ENCODE peak calls at places on chromosomes 4 and X, in eight cellular contexts. Q, I, E, L, B, H, J and P are unnamed samples.

GRCh38 chr4:188372051-188372450 is 232.8 kb downstream of the TRIML1 start:
- DNase-seq in Q (no peak), I (peak), E (peak), L (no peak), B (peak), H (no peak), J (no peak), P (no peak)

GRCh38 chrX:267771-268261 is 13.4 kb upstream of the PLCXD1 start:
- DNase-seq in Q (peak), I (no peak), E (no peak), L (peak), B (no peak), H (no peak), J (no peak), P (peak)

GRCh38 chrX:6226053-6226645 is 2.5 kb downstream of the NLGN4X start:
- DNase-seq in Q (peak), I (no peak), E (no peak), L (peak), B (no peak), H (no peak), J (peak), P (peak)

GRCh38 chr4:3371581-3372001 is 70.2 kb upstream of the HGFAC start:
- DNase-seq in Q (peak), I (no peak), E (no peak), L (peak), B (no peak), H (no peak), J (peak), P (peak)

GRCh38 chr4:84031401-84031800 is 467.7 kb downstream of the NKX6-1 start:
- DNase-seq in Q (no peak), I (no peak), E (no peak), L (no peak), B (no peak), H (no peak), J (no peak), P (no peak)

GRCh38 chr4:3821580-3822229 is 55.5 kb downstream of the ADRA2C start:
- DNase-seq in Q (no peak), I (no peak), E (no peak), L (no peak), B (no peak), H (no peak), J (no peak), P (peak)

GRCh38 chr4:82948647-82949204 is 48.2 kb downstream of the THAP9 start:
- DNase-seq in Q (no peak), I (peak), E (no peak), L (no peak), B (no peak), H (no peak), J (no peak), P (no peak)

GRCh38 chr4:153488719-153489384 is 22.7 kb downstream of the TMEM131L start:
- DNase-seq in Q (no peak), I (no peak), E (no peak), L (peak), B (no peak), H (no peak), J (no peak), P (peak)

GRCh38 chrX:77595848-77596247 is 148.7 kb downstream of the FGF16 start:
- DNase-seq in Q (no peak), I (no peak), E (no peak), L (no peak), B (no peak), H (no peak), J (no peak), P (no peak)

GRCh38 chrX:49876750-49877149 is 2.5 kb upstream of the USP27X start:
- DNase-seq in Q (no peak), I (no peak), E (no peak), L (peak), B (no peak), H (no peak), J (no peak), P (peak)